ENCODE peak calls at places on chromosomes 16 and 17, in eight cellular contexts. X is AG10803, M is choroid plexus epithelial cell, H is esophagus squamous epithelium, P is iPS DF 6.9, K is adrenal gland, T is GM12865, O is lower leg skin. B is an unnamed sample.

GRCh38 chr17:65750678-65751077 is 189.2 kb upstream of the AXIN2 start:
- DNase-seq in X (peak), M (peak), H (no peak), P (no peak), K (peak), T (peak), O (peak), B (peak)

GRCh38 chr16:46894011-46894672 is 10.0 kb downstream of the GPT2 start:
- DNase-seq in X (peak), M (peak), H (no peak), P (no peak), K (no peak), T (no peak), O (no peak), B (no peak)

GRCh38 chr17:13646411-13646810 is 44.7 kb upstream of the HS3ST3A1 start:
- DNase-seq in X (peak), M (no peak), H (no peak), P (no peak), K (no peak), T (no peak), O (no peak), B (no peak)

GRCh38 chr16:22012241-22012640 is 4.3 kb downstream of the MOSMO start:
- DNase-seq in X (no peak), M (no peak), H (no peak), P (no peak), K (no peak), T (no peak), O (no peak), B (no peak)

GRCh38 chr16:56354016-56354415 is 71.3 kb downstream of the AMFR start:
- DNase-seq in X (no peak), M (no peak), H (no peak), P (no peak), K (peak), T (no peak), O (no peak), B (no peak)

GRCh38 chr16:58883131-58883530 is 149.0 kb upstream of the GOT2 start:
- DNase-seq in X (no peak), M (no peak), H (no peak), P (no peak), K (no peak), T (no peak), O (no peak), B (no peak)

GRCh38 chr16:57578521-57579360 is 36.3 kb downstream of the ADGRG5 start:
- DNase-seq in X (no peak), M (no peak), H (no peak), P (no peak), K (no peak), T (no peak), O (no peak), B (no peak)

GRCh38 chr16:788399-789126 is at the start of gene CHTF18:
- DNase-seq in X (peak), M (peak), H (peak), P (no peak), K (peak), T (peak), O (peak), B (peak)

GRCh38 chr17:600576-601301 is 113.9 kb downstream of the VPS53 start:
- DNase-seq in X (peak), M (peak), H (no peak), P (no peak), K (peak), T (no peak), O (no peak), B (peak)

GRCh38 chr17:7677388-7678067 is 9.8 kb downstream of the TP53 start:
- DNase-seq in X (no peak), M (no peak), H (no peak), P (peak), K (no peak), T (no peak), O (no peak), B (no peak)

GRCh38 chr17:16464641-16465312 is 27.2 kb downstream of the LRRC75A start:
- DNase-seq in X (no peak), M (no peak), H (no peak), P (no peak), K (no peak), T (no peak), O (no peak), B (no peak)

GRCh38 chr17:16585796-16586195 is 16.8 kb upstream of the ZNF287 start:
- DNase-seq in X (peak), M (no peak), H (no peak), P (no peak), K (no peak), T (no peak), O (peak), B (no peak)

GRCh38 chr16:10964891-10965326 is 20.5 kb downstream of the CLEC16A start:
- DNase-seq in X (no peak), M (no peak), H (no peak), P (no peak), K (no peak), T (peak), O (no peak), B (peak)

GRCh38 chr17:80036715-80037477 is 454 bp downstream of the CCDC40 start:
- DNase-seq in X (no peak), M (no peak), H (no peak), P (no peak), K (peak), T (peak), O (no peak), B (peak)

GRCh38 chr17:81906476-81907218 is 4.6 kb downstream of the PCYT2 start:
- DNase-seq in X (no peak), M (no peak), H (no peak), P (no peak), K (no peak), T (no peak), O (no peak), B (no peak)

GRCh38 chr17:42819939-42820535 is 4.0 kb downstream of the BECN1 start:
- DNase-seq in X (peak), M (peak), H (no peak), P (peak), K (no peak), T (peak), O (no peak), B (peak)

GRCh38 chr17:68613739-68614298 is 12.7 kb upstream of the FAM20A start:
- DNase-seq in X (peak), M (peak), H (no peak), P (peak), K (peak), T (peak), O (no peak), B (peak)

GRCh38 chr17:64773836-64774761 is 112.0 kb upstream of the SMURF2 start:
- DNase-seq in X (peak), M (peak), H (no peak), P (no peak), K (no peak), T (peak), O (no peak), B (peak)

GRCh38 chr16:80899804-80900592 is 95.6 kb upstream of the CDYL2 start:
- DNase-seq in X (peak), M (peak), H (no peak), P (no peak), K (peak), T (no peak), O (peak), B (peak)

GRCh38 chr17:79600613-79601221 is 10.1 kb downstream of the RBFOX3 start:
- DNase-seq in X (no peak), M (no peak), H (no peak), P (no peak), K (no peak), T (no peak), O (no peak), B (no peak)

GRCh38 chr16:71933913-71934696 is 38.8 kb downstream of the IST1 start:
- DNase-seq in X (peak), M (peak), H (no peak), P (no peak), K (no peak), T (no peak), O (no peak), B (no peak)

GRCh38 chr17:77724876-77725615 is 233.5 kb upstream of the TNRC6C start:
- DNase-seq in X (no peak), M (no peak), H (no peak), P (no peak), K (no peak), T (peak), O (no peak), B (no peak)

GRCh38 chr16:55370762-55371482 is 46.9 kb downstream of the IRX6 start:
- DNase-seq in X (peak), M (peak), H (no peak), P (peak), K (peak), T (no peak), O (peak), B (peak)

GRCh38 chr17:42843358-42843934 is 934 bp upstream of the AOC2 start:
- DNase-seq in X (peak), M (peak), H (no peak), P (no peak), K (peak), T (peak), O (no peak), B (peak)

GRCh38 chr17:46978489-46979022 is 497 bp downstream of the RPRML start:
- DNase-seq in X (no peak), M (no peak), H (no peak), P (no peak), K (no peak), T (no peak), O (no peak), B (no peak)
- H3K4me3 ChIP-seq in X (peak), M (peak), H (peak), P (peak), K (peak), T (peak), O (peak), B (peak)

GRCh38 chr17:39870776-39871175 is 2.8 kb downstream of the ZPBP2 start:
- DNase-seq in X (no peak), M (no peak), H (no peak), P (no peak), K (no peak), T (no peak), O (no peak), B (no peak)
- H3K4me3 ChIP-seq in X (no peak), M (no peak), H (no peak), P (no peak), K (no peak), T (no peak), O (no peak), B (no peak)

GRCh38 chr16:3084969-3085670 is 14.0 kb downstream of the ZSCAN10 start:
- DNase-seq in X (no peak), M (no peak), H (no peak), P (no peak), K (no peak), T (no peak), O (no peak), B (no peak)
- H3K4me3 ChIP-seq in X (no peak), M (no peak), H (no peak), P (no peak), K (no peak), T (no peak), O (no peak), B (no peak)

DNA sequence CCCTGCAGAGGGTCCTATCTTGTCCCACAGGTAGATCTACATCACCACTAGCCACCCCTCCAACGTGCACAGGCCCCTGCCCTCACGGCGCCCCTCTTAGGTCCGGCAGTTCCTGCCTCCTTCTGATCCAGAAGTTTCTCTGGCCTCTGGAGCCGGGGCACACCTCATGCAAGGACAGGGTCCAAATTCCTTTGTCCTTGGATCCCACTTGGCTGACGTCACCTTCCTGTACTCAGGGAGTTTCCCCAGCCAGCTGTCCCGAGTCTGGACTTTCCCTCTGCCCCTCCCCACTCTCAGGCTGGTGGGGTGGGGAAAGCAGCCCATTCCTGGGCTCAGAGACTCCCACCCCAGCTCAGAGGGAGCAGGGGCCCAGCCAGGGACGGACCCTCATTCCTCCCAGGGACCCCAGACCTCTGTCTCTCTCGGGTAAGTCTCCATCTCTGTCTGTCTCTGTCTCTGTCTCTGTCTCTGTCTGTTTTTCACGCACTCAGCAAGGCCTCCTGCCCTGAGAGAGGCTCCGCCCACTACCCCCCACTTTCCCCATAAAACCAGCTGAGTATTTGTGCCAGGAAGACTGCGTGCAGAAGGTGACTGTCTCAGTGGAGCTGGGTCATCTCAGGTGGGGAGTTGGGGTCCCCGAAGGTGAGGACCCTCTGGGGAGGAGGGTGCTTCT is at the start of gene IL32:
- DNase-seq in X (peak), M (peak), H (no peak), P (no peak), K (peak), T (peak), O (no peak), B (peak)
- H3K4me3 ChIP-seq in X (peak), M (peak), H (peak), P (no peak), K (peak), T (peak), O (no peak), B (peak)

GRCh38 chr16:50910698-50911025 is 168.8 kb downstream of the CYLD start:
- DNase-seq in X (no peak), M (no peak), H (no peak), P (no peak), K (no peak), T (no peak), O (no peak), B (no peak)
- H3K4me3 ChIP-seq in X (no peak), M (no peak), H (no peak), P (no peak), K (no peak), T (no peak), O (no peak), B (no peak)

DNA sequence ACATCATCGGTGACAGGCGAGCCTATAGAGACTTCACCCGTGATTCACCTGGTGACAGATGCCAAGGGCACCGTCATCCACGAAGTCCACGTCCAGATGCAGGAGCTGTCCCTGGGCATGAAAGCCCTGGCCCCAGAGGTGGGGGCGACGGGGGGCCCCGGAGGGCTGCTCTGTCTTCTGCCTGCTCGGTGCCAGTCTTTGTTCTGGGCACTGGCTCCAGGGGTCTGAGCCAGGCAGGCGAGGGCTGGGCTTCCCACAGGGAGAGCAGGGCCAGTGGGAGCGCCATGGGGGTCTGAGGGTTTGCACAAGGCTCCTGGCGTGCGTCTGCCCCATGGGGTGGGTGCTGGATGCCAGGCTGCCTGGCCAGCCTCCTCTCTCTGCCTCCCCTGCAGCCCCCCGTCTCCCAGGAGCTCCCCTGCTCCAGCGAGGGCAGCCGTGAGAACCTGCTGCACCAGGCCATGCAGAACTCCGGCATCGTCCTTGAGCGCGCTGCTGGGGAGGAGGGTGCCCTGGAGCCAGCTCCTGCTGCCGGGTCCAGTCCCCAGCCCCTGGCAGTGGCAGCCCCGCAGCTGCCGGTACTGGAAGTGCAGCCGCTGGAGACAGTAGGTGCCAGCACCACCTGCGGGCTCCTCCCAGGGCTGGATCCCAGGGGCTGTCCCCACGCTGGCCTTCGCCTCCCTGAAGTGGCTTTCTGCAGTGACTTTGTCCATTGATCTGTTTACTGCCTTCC is 3.0 kb upstream of the DNASE1L2 start:
- DNase-seq in X (no peak), M (no peak), H (no peak), P (no peak), K (no peak), T (no peak), O (no peak), B (no peak)
- H3K4me3 ChIP-seq in X (no peak), M (no peak), H (no peak), P (no peak), K (no peak), T (no peak), O (no peak), B (no peak)

GRCh38 chr16:53043986-53044571 is 8.6 kb downstream of the CHD9NB start:
- DNase-seq in X (no peak), M (peak), H (no peak), P (no peak), K (no peak), T (no peak), O (no peak), B (no peak)
- H3K4me3 ChIP-seq in X (no peak), M (peak), H (peak), P (peak), K (no peak), T (no peak), O (no peak), B (no peak)

GRCh38 chr17:66960623-66961022 is 3.9 kb upstream of the CACNG4 start:
- DNase-seq in X (no peak), M (no peak), H (no peak), P (no peak), K (no peak), T (no peak), O (no peak), B (no peak)

GRCh38 chr17:66964083-66964771 is at the start of gene CACNG4:
- DNase-seq in X (no peak), M (no peak), H (no peak), P (no peak), K (no peak), T (no peak), O (no peak), B (no peak)

GRCh38 chr17:66964930-66965800 is 658 bp downstream of the CACNG4 start:
- DNase-seq in X (no peak), M (no peak), H (no peak), P (no peak), K (no peak), T (peak), O (no peak), B (no peak)

GRCh38 chr17:66965801-66966528 is 1.5 kb downstream of the CACNG4 start:
- DNase-seq in X (no peak), M (no peak), H (no peak), P (no peak), K (no peak), T (no peak), O (no peak), B (no peak)

GRCh38 chr17:66963521-66964082 is 905 bp upstream of the CACNG4 start:
- DNase-seq in X (no peak), M (no peak), H (no peak), P (no peak), K (no peak), T (no peak), O (no peak), B (no peak)
- H3K4me3 ChIP-seq in X (no peak), M (no peak), H (no peak), P (peak), K (no peak), T (no peak), O (no peak), B (no peak)

B was measured in cardiac fibroblast.